ENCODE peak calls at places on chromosomes 7 and 10, in six cellular contexts. J, N, T, F, M and C are unnamed samples.

GRCh38 chr7:137933270-137934017 is 68.4 kb downstream of the CREB3L2 start:
- DNase-seq in T (peak; percentile 55), N (no peak), M (no peak), J (no peak), F (no peak), C (no peak)

GRCh38 chr10:82811621-82812020 is 936.6 kb downstream of the NRG3 start:
- DNase-seq in M (no peak), N (peak; percentile 28), F (no peak), J (no peak), T (peak; percentile 49), C (no peak)

GRCh38 chr10:82932426-82932825 is 1057.4 kb downstream of the NRG3 start:
- DNase-seq in J (no peak), F (no peak), N (no peak), M (no peak), T (no peak), C (no peak)

GRCh38 chr10:13944901-13945300 is 358.1 kb downstream of the PRPF18 start:
- DNase-seq in T (no peak), J (no peak), N (no peak), M (no peak), F (no peak), C (no peak)

GRCh38 chr10:14478639-14479038 is 147.9 kb upstream of the FRMD4A start:
- DNase-seq in N (peak; percentile 18), M (no peak), F (no peak), T (peak; percentile 86), J (peak; percentile 65), C (no peak)

GRCh38 chr7:37759519-37759918 is 76.0 kb downstream of the GPR141 start:
- DNase-seq in N (no peak), J (no peak), T (no peak), M (no peak), F (no peak), C (no peak)

GRCh38 chr10:113820507-113820906 is 33.4 kb downstream of the DCLRE1A start:
- DNase-seq in F (no peak), J (no peak), M (no peak), T (no peak), N (peak; percentile 6), C (no peak)

GRCh38 chr10:48551796-48552591 is 52.9 kb downstream of the ARHGAP22 start:
- DNase-seq in T (peak; percentile 79), J (peak; percentile 31), N (peak; percentile 79), M (peak; percentile 22), F (no peak), C (no peak)

DNA sequence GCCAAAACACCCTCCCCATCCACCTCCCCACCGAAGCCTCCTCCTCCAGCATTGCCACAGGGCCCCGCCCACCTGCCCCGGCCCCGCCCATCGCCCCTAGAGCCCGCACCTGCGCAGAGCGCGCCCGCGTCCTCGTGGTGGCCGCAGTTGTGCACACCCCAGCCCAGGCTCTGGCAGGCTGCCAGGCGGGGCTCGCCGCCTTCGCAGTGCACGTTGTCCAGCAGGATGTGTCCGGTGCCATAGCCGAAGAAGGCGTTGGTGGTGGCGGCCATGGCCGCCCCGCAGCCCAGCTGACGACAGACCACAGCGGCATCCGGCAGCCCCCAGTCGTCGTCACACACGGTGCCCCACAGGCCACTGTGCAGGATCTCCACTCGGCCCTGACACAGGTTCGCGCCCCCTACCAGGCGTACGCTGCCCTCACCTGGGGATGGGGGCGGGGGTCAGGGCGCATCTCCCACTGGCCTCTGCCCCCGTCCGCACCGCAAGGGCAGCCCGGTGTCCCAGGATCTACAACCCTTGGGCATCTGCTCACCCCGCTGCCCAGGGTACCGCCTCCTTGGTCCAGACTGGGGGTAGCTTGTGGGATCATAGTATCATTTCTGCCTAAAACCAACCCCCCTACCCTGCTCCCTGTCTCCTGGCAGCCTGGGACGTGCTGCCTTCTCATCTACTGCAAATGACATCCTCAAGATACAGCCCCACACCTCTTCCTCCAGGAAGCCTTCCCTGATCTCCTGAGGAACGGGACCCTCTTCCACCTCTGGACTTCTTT is 11.9 kb downstream of the SSC4D start:
- DNase-seq in M (no peak), T (peak; percentile 78), J (peak; percentile 87), F (peak; percentile 76), N (peak; percentile 58), C (peak; percentile 82)
- H3K4me1 ChIP-seq in M (peaks cover 2% of the 10 kb centered on the region), T (no peaks in the 10 kb centered on the region), J (peaks cover 9% of the 10 kb centered on the region), F (peaks cover 18% of the 10 kb centered on the region), N (peaks cover 20% of the 10 kb centered on the region), C (peaks cover 5% of the 10 kb centered on the region)

GRCh38 chr10:68233045-68233444 is 1.1 kb upstream of the ATOH7 start:
- DNase-seq in M (no peak), J (no peak), N (no peak), F (no peak), T (no peak), C (no peak)

GRCh38 chr10:68231916-68232315 is at the start of gene ATOH7:
- DNase-seq in M (no peak), F (no peak), T (no peak), J (no peak), N (no peak), C (no peak)

GRCh38 chr10:68235111-68235510 is 3.2 kb upstream of the ATOH7 start:
- DNase-seq in N (no peak), M (no peak), F (no peak), T (no peak), J (no peak), C (no peak)

GRCh38 chr10:68230268-68230667 is 1.6 kb downstream of the ATOH7 start:
- DNase-seq in F (no peak), M (no peak), N (no peak), T (no peak), J (no peak), C (no peak)

DNA sequence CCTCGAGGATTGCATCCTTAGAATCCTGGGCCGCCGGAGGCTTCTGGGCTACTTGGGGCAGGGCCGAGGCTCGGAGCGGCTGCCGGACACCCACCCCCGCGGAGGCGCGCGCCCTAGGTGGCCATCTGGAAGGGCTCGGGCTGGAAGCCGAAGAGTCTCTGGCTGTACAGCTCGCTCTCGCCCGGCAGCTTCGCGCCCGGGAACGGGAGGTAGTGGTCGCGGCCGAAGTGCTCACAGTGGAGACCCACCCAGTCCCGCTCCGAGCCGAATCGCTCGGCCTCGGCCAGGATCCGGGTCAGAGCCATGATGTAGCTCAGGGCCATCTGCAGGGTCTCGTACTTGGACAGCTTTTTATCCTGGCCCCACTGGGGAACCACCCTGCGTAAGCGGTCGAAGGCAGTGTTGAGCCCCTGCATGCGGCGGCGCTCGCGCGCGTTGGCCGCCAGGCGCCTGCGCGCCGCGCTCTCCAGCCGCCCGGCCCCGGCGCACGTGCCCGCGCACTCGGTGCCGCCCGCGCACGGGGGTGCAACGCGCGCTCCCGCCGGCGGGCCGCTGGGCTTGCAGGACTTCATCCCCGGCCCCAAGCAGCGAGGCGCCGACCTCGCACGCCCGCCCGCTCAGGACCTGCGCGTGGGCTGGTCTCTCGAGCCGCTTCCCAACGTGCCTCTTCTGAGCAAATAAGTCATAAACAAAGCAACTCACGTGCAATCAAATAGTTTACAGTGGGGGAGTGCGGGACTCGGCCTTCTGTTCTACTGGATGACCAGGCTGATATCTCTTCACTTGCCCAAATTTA is 609 bp downstream of the ATOH7 start:
- DNase-seq in F (peak; percentile 7), M (peak; percentile 48), N (peak; percentile 78), J (peak; percentile 60), T (peak; percentile 79), C (peak; percentile 44)
- TF ChIP-seq CTCF in F (no peak), M (peak; percentile 76), N (no peak), J (no peak), T (peak; percentile 26), C (no peak)

GRCh38 chr10:88117227-88117626 is 253.8 kb downstream of the PTEN start:
- DNase-seq in M (no peak), T (no peak), F (no peak), N (peak; percentile 23), J (no peak), C (no peak)

GRCh38 chr10:88120075-88120474 is 256.6 kb downstream of the PTEN start:
- DNase-seq in T (no peak), J (no peak), M (no peak), F (no peak), N (peak; percentile 18), C (no peak)

GRCh38 chr10:88116491-88116890 is 253.1 kb downstream of the PTEN start:
- DNase-seq in M (no peak), F (no peak), N (peak; percentile 27), J (no peak), T (no peak), C (no peak)

GRCh38 chr10:88118769-88119559 is 255.5 kb downstream of the PTEN start:
- DNase-seq in N (no peak), T (no peak), F (no peak), J (no peak), M (no peak), C (no peak)

DNA sequence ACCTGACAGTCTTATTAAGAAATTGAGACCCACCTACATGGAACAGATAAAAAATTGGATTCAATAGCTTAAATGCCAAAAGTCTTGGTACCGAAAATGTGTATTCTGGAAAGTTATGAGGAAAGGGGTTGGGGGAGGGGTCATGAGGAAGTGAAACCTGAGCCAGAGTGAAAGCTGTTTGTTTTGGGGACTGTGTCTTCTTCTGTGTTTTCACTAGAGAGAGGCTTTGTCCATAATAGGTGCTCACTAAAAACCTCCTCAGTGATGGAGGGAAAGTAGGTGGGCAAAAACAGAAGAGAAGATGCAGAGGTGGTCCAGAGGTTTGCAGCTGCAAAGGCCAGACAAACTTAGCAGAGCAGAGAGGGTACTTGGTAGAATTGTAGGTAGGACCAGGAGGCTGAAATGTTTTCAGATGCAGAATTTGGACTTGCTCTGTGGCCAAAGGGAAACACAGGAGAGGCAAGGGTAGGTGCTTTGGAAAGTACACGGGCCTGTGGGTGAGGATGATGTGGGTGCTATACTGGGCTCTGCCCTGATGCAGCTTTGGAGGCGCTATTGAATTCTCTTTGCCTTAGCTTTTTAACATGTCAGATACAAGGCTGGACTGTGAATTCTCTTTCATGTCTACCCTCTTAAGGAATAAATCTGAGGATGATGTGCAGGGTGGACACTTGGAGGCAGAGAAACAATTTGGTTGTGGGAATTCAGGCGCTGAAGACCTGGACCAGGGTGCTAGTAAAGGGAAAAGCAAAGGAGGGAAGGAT is 254.6 kb downstream of the PTEN start:
- DNase-seq in N (peak; percentile 59), M (no peak), T (no peak), F (no peak), J (no peak), C (no peak)
- H3K4me1 ChIP-seq in N (peaks cover 99% of the 10 kb centered on the region), M (no peaks in the 10 kb centered on the region), T (no peaks in the 10 kb centered on the region), F (peaks cover 33% of the 10 kb centered on the region), J (peaks cover 7% of the 10 kb centered on the region), C (no peaks in the 10 kb centered on the region)

GRCh38 chr7:26399309-26399610 is 107.6 kb downstream of the SNX10 start:
- DNase-seq in J (peak; percentile 26), M (no peak), T (no peak), F (no peak), N (no peak), C (no peak)
- TF ChIP-seq CTCF in J (no peak), M (peak; percentile 79), T (peak; percentile 23), F (no peak), N (no peak), C (no peak)

DNA sequence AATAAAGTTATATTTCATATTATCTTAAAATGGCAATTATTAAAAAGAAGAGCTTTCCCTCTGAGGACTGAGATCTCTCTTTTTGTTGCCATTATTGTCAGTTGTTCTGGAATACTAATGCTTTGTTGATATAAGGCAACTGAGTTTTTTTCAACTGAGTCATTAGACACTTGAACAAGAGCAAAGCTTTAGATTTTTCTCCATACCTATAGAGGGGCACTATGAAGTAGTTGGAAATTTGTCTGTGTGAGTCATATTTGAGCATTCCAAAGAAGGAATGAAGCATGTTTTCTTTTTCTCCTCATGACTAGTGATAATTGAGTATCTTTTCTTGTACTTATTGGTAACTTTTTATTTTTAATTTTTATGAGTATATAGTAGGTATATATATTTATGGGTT is 24.5 kb downstream of the RPA3 start:
- DNase-seq in F (no peak), J (no peak), T (peak; percentile 58), M (peak; percentile 86), N (no peak), C (no peak)
- H3K4me1 ChIP-seq in F (no peaks in the 10 kb centered on the region), J (peaks cover 44% of the 10 kb centered on the region), T (no peaks in the 10 kb centered on the region), M (peaks cover 12% of the 10 kb centered on the region), N (no peaks in the 10 kb centered on the region), C (peaks cover 3% of the 10 kb centered on the region)